ENCODE peak calls at places on chromosome 11, in six cellular contexts. M is NCI-H524 treated with DMSO at 0.1 percent for 48 hours; S is midbrain; N is heart left ventricle; B is stimulated activated naive CD4-positive, alpha-beta T cell; P is OCI-LY7. O is an unnamed sample.
A peak's percentile ranks its signal among the peaks of the same experiment; 100 is the strongest.

GRCh38 chr11:35352107-35352888 is 67.1 kb downstream of the SLC1A2 start:
- DNase-seq in M (no peak), S (no peak), N (no peak), B (no peak), P (no peak), O (no peak)

GRCh38 chr11:130171534-130171933 is 12.0 kb downstream of the ST14 start:
- DNase-seq in M (no peak), S (no peak), N (no peak), B (no peak), P (no peak), O (no peak)

GRCh38 chr11:26247340-26247739 is 84.6 kb upstream of the ANO3 start:
- DNase-seq in M (no peak), S (no peak), N (no peak), B (no peak), P (no peak), O (peak; percentile 8)

GRCh38 chr11:2156416-2157182 is 4.4 kb downstream of the INS start:
- DNase-seq in M (no peak), S (peak; percentile 22), N (peak; percentile 77), B (peak; percentile 40), P (peak; percentile 46), O (peak; percentile 82)

GRCh38 chr11:73236205-73236765 is 18.2 kb downstream of the P2RY2 start:
- DNase-seq in M (no peak), S (no peak), N (no peak), B (no peak), P (no peak), O (no peak)

GRCh38 chr11:862028-862703 is 19.5 kb downstream of the TSPAN4 start:
- DNase-seq in M (peak; percentile 45), S (no peak), N (no peak), B (no peak), P (no peak), O (peak; percentile 75)

GRCh38 chr11:94302806-94303205 is 1.6 kb upstream of the IZUMO1R start:
- DNase-seq in M (peak; percentile 28), S (no peak), N (no peak), B (no peak), P (no peak), O (no peak)

GRCh38 chr11:35893796-35894475 is 49.9 kb upstream of the LDLRAD3 start:
- DNase-seq in M (no peak), S (no peak), N (no peak), B (no peak), P (no peak), O (no peak)

GRCh38 chr11:111922803-111923202 is 4.1 kb downstream of the C11orf52 start:
- DNase-seq in M (no peak), S (peak; percentile 50), N (peak; percentile 46), B (no peak), P (no peak), O (no peak)

GRCh38 chr11:57474017-57474750 is 13.9 kb downstream of the RTN4RL2 start:
- DNase-seq in M (no peak), S (no peak), N (no peak), B (no peak), P (no peak), O (no peak)

GRCh38 chr11:33027233-33027632 is 11.6 kb downstream of the DEPDC7 start:
- DNase-seq in M (no peak), S (no peak), N (no peak), B (no peak), P (no peak), O (no peak)

GRCh38 chr11:1828542-1828941 is 6.2 kb upstream of the SYT8 start:
- DNase-seq in M (no peak), S (no peak), N (peak; percentile 11), B (no peak), P (no peak), O (no peak)

GRCh38 chr11:6755303-6755952 is 16.3 kb downstream of the OR2AG2 start:
- DNase-seq in M (no peak), S (peak; percentile 32), N (no peak), B (no peak), P (peak; percentile 47), O (peak; percentile 73)

GRCh38 chr11:66429983-66430602 is 8.6 kb downstream of the MRPL11 start:
- DNase-seq in M (no peak), S (peak; percentile 69), N (peak; percentile 71), B (peak; percentile 39), P (peak; percentile 73), O (peak; percentile 79)

GRCh38 chr11:122723576-122723975 is 68.1 kb downstream of the UBASH3B start:
- DNase-seq in M (no peak), S (no peak), N (no peak), B (no peak), P (no peak), O (no peak)

GRCh38 chr11:113637636-113638035 is 68.5 kb downstream of the TMPRSS5 start:
- DNase-seq in M (no peak), S (no peak), N (no peak), B (no peak), P (no peak), O (no peak)

GRCh38 chr11:88035271-88035670 is 140.0 kb downstream of the RAB38 start:
- DNase-seq in M (no peak), S (no peak), N (no peak), B (no peak), P (no peak), O (no peak)

GRCh38 chr11:111382451-111382850 is 3.4 kb upstream of the POU2AF1 start:
- DNase-seq in M (no peak), S (no peak), N (no peak), B (no peak), P (peak; percentile 72), O (no peak)

GRCh38 chr11:128375941-128376340 is 211.4 kb downstream of the ETS1 start:
- DNase-seq in M (no peak), S (no peak), N (no peak), B (no peak), P (no peak), O (no peak)

GRCh38 chr11:101255036-101255435 is 125.4 kb upstream of the PGR start:
- DNase-seq in M (no peak), S (no peak), N (no peak), B (no peak), P (no peak), O (no peak)

GRCh38 chr11:9060700-9061111 is 30.7 kb downstream of the SCUBE2 start:
- DNase-seq in M (no peak), S (no peak), N (no peak), B (no peak), P (peak; percentile 19), O (no peak)

GRCh38 chr11:2526808-2527381 is 82.1 kb downstream of the KCNQ1 start:
- DNase-seq in M (no peak), S (peak; percentile 4), N (peak; percentile 77), B (no peak), P (peak; percentile 85), O (peak; percentile 59)

GRCh38 chr11:33376331-33377099 is 119.3 kb downstream of the HIPK3 start:
- DNase-seq in M (no peak), S (no peak), N (no peak), B (no peak), P (peak; percentile 76), O (peak; percentile 77)

GRCh38 chr11:114479331-114479730 is 40.1 kb downstream of the REXO2 start:
- DNase-seq in M (no peak), S (no peak), N (no peak), B (no peak), P (no peak), O (no peak)

GRCh38 chr11:62444271-62444833 is 25.5 kb downstream of the SCGB1A1 start:
- DNase-seq in M (no peak), S (peak; percentile 84), N (peak; percentile 82), B (no peak), P (no peak), O (peak; percentile 87)

GRCh38 chr11:131855320-131855719 is 484.9 kb downstream of the NTM start:
- DNase-seq in M (no peak), S (no peak), N (no peak), B (no peak), P (no peak), O (no peak)

GRCh38 chr11:20668844-20669832 is at the start of gene NELL1:
- DNase-seq in M (no peak), S (no peak), N (no peak), B (no peak), P (no peak), O (peak; percentile 74)

GRCh38 chr11:44110231-44110679 is 14.8 kb downstream of the EXT2 start:
- DNase-seq in M (no peak), S (peak; percentile 21), N (peak; percentile 63), B (peak; percentile 18), P (peak; percentile 65), O (peak; percentile 80)

GRCh38 chr11:61586792-61587430 is 6.0 kb upstream of the SYT7 start:
- DNase-seq in M (no peak), S (no peak), N (no peak), B (no peak), P (no peak), O (no peak)

GRCh38 chr11:10856689-10857603 is 907 bp downstream of the ZBED5 start:
- DNase-seq in M (no peak), S (peak; percentile 41), N (no peak), B (no peak), P (peak; percentile 58), O (peak; percentile 84)

O was measured in left kidney.